ENCODE peak calls at places on chromosomes 2 and 18, in ten cellular contexts. W, D, Y, K, C, P, V, Q, X and R are unnamed samples.

GRCh38 chr2:109604597-109604996 is 9.2 kb downstream of the SEPTIN10 start:
- DNase-seq in W (no peak), D (no peak), Y (peak), K (no peak), C (no peak), P (peak), V (peak), Q (no peak), X (no peak), R (peak)

GRCh38 chr2:218259099-218259921 is 1.5 kb upstream of the GPBAR1 start:
- DNase-seq in W (peak), D (no peak), Y (peak), K (no peak), C (no peak), P (no peak), V (peak), Q (no peak), X (peak), R (no peak)

GRCh38 chr2:193199322-193199721 is 1004.6 kb upstream of the TMEFF2 start:
- DNase-seq in W (no peak), D (no peak), Y (no peak), K (no peak), C (no peak), P (no peak), V (no peak), Q (no peak), X (no peak), R (no peak)

GRCh38 chr2:189142893-189143759 is 36.4 kb downstream of the COL5A2 start:
- DNase-seq in W (no peak), D (peak), Y (peak), K (no peak), C (no peak), P (peak), V (no peak), Q (no peak), X (no peak), R (peak)

GRCh38 chr2:45256173-45256866 is 247.1 kb upstream of the SIX2 start:
- DNase-seq in W (no peak), D (no peak), Y (no peak), K (no peak), C (peak), P (no peak), V (no peak), Q (no peak), X (no peak), R (no peak)

GRCh38 chr2:23556929-23557328 is 171.9 kb downstream of the KLHL29 start:
- DNase-seq in W (no peak), D (no peak), Y (no peak), K (peak), C (no peak), P (no peak), V (no peak), Q (no peak), X (no peak), R (peak)

GRCh38 chr18:23971656-23972230 is 42.8 kb upstream of the TTC39C start:
- DNase-seq in W (no peak), D (no peak), Y (no peak), K (no peak), C (no peak), P (no peak), V (no peak), Q (no peak), X (no peak), R (no peak)

GRCh38 chr2:153068915-153069314 is 350.5 kb downstream of the ARL6IP6 start:
- DNase-seq in W (no peak), D (no peak), Y (no peak), K (no peak), C (no peak), P (no peak), V (no peak), Q (no peak), X (no peak), R (no peak)

GRCh38 chr2:233329489-233330135 is 22.0 kb downstream of the SAG start:
- DNase-seq in W (no peak), D (no peak), Y (no peak), K (no peak), C (no peak), P (no peak), V (no peak), Q (no peak), X (no peak), R (no peak)

GRCh38 chr2:86512034-86512433 is 51.2 kb downstream of the CHMP3 start:
- DNase-seq in W (no peak), D (no peak), Y (no peak), K (no peak), C (no peak), P (no peak), V (no peak), Q (no peak), X (no peak), R (no peak)